ENCODE peak calls at places on chromosomes 12 and 14, in seven cellular contexts. V is activated CD4-positive, alpha-beta T cell treated with anti-CD3 and anti-CD28 coated beads, Interleukin-2, amount 10 ng/mL, durations not matched to agents 7 days and 5 days; Y is transverse colon; I is left colon; R is thoracic aorta; H is hypothalamus; G is HEK293T. W is an unnamed sample.

GRCh38 chr12:9724023-9724422 is 8.9 kb downstream of the CLECL1 start:
- DNase-seq in H (no peak), G (no peak), Y (no peak), V (no peak), R (no peak), I (no peak), W (no peak)

GRCh38 chr14:105389534-105389933 is 8.8 kb upstream of the TEX22 start:
- DNase-seq in Y (no peak), I (no peak), G (no peak), H (no peak), R (no peak), V (no peak), W (no peak)

GRCh38 chr12:50059440-50060119 is 2.2 kb downstream of the ASIC1 start:
- DNase-seq in H (no peak), Y (no peak), V (peak), I (no peak), G (no peak), R (no peak), W (no peak)

GRCh38 chr12:57091633-57092528 is 3.0 kb downstream of the NAB2 start:
- DNase-seq in R (no peak), I (no peak), Y (no peak), V (no peak), H (no peak), G (no peak), W (no peak)

GRCh38 chr12:125434936-125435443 is 369.8 kb downstream of the AACS start:
- DNase-seq in I (no peak), H (no peak), R (no peak), Y (no peak), G (no peak), V (no peak), W (no peak)

GRCh38 chr12:91272456-91273063 is 89.9 kb upstream of the DCN start:
- DNase-seq in H (no peak), I (peak), R (no peak), Y (peak), V (no peak), G (no peak), W (peak)

GRCh38 chr14:100905166-100905565 is 1.6 kb upstream of the RTL1 start:
- DNase-seq in V (no peak), G (no peak), H (no peak), I (no peak), Y (no peak), R (no peak), W (no peak)

GRCh38 chr12:124874188-124874587 is 10.5 kb upstream of the SCARB1 start:
- DNase-seq in H (no peak), Y (no peak), R (no peak), V (no peak), I (no peak), G (no peak), W (no peak)

GRCh38 chr14:65260786-65261185 is 151.7 kb upstream of the FUT8 start:
- DNase-seq in V (no peak), I (no peak), Y (no peak), H (no peak), R (no peak), G (no peak), W (no peak)

GRCh38 chr14:102500190-102500661 is 9.3 kb downstream of the ANKRD9 start:
- DNase-seq in G (no peak), I (peak), H (no peak), V (no peak), R (no peak), Y (peak), W (peak)